ENCODE peak calls at places on chromosomes 2 and 18, in six cellular contexts. G is GM23248, X is K562, O is PC-3, U is thoracic aorta, W is SJSA1. Q is an unnamed sample.

GRCh38 chr2:151287513-151288250 is 1.8 kb downstream of the NMI start:
- DNase-seq in G (no peak), X (no peak), O (no peak), U (no peak), W (no peak), Q (no peak)

GRCh38 chr2:113068706-113069485 is 1.1 kb downstream of the IL1F10 start:
- DNase-seq in G (peak; percentile 44), X (no peak), O (peak; percentile 93), U (no peak), W (no peak), Q (no peak)

GRCh38 chr2:207897541-207898353 is 127.6 kb downstream of the PLEKHM3 start:
- DNase-seq in G (no peak), X (no peak), O (no peak), U (no peak), W (no peak), Q (no peak)

GRCh38 chr2:152743004-152743403 is 24.6 kb downstream of the ARL6IP6 start:
- DNase-seq in G (peak; percentile 23), X (peak; percentile 20), O (peak; percentile 51), U (no peak), W (no peak), Q (no peak)

GRCh38 chr2:158191569-158191968 is 89.9 kb downstream of the UPP2 start:
- DNase-seq in G (no peak), X (no peak), O (no peak), U (no peak), W (no peak), Q (no peak)

GRCh38 chr2:221205103-221205502 is 367.0 kb downstream of the EPHA4 start:
- DNase-seq in G (no peak), X (no peak), O (peak; percentile 41), U (no peak), W (no peak), Q (no peak)

GRCh38 chr2:86035883-86036789 is 69.5 kb downstream of the POLR1A start:
- DNase-seq in G (peak; percentile 91), X (no peak), O (no peak), U (no peak), W (peak; percentile 41), Q (peak; percentile 36)

GRCh38 chr2:201114846-201115245 is 1.1 kb upstream of the CFLAR start:
- DNase-seq in G (peak; percentile 34), X (peak; percentile 25), O (peak; percentile 20), U (no peak), W (no peak), Q (no peak)

GRCh38 chr2:50515638-50516037 is 516.3 kb downstream of the NRXN1 start:
- DNase-seq in G (no peak), X (no peak), O (no peak), U (no peak), W (no peak), Q (no peak)

GRCh38 chr18:51278045-51278649 is 80.7 kb upstream of the MEX3C start:
- DNase-seq in G (peak; percentile 3), X (peak; percentile 47), O (peak; percentile 44), U (no peak), W (no peak), Q (no peak)

GRCh38 chr2:55888941-55889340 is 34.6 kb downstream of the EFEMP1 start:
- DNase-seq in G (peak; percentile 68), X (no peak), O (peak; percentile 17), U (no peak), W (no peak), Q (no peak)

GRCh38 chr2:160322320-160322719 is 122.2 kb upstream of the ITGB6 start:
- DNase-seq in G (no peak), X (no peak), O (no peak), U (no peak), W (no peak), Q (no peak)

GRCh38 chr2:120867290-120868231 is 131.9 kb downstream of the GLI2 start:
- DNase-seq in G (peak; percentile 97), X (peak; percentile 26), O (peak; percentile 64), U (peak; percentile 68), W (peak; percentile 88), Q (no peak)

GRCh38 chr2:94997981-94998920 is 27.3 kb upstream of the MAL start:
- DNase-seq in G (no peak), X (no peak), O (no peak), U (no peak), W (no peak), Q (no peak)

GRCh38 chr18:67108894-67109293 is 407.6 kb downstream of the DSEL start:
- DNase-seq in G (no peak), X (no peak), O (no peak), U (no peak), W (no peak), Q (no peak)

GRCh38 chr2:120419073-120419472 is 73.1 kb downstream of the INHBB start:
- DNase-seq in G (no peak), X (no peak), O (no peak), U (no peak), W (no peak), Q (no peak)

GRCh38 chr2:131408778-131409177 is 44.8 kb upstream of the RAB6D start:
- DNase-seq in G (no peak), X (no peak), O (no peak), U (no peak), W (no peak), Q (no peak)

DNA sequence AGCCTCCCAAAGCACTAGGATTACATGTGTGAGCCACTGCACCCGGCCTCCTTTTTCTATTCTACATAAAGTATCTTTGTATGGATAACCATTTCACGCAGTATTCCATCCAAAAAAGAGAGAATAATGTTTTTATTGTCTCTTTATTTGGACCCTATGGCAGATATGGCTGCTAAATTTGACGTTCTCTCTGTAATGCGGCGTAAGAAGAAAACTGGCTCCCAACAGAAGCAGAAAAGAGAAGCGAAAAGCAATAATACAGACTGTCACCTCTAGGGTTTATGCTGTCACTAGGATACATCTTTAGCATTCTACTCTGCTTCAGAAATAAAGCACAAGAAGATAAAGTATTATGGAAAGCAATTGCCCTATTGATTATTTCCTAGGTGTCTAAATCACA is 55.9 kb downstream of the FN1 start:
- DNase-seq in G (no peak), X (no peak), O (no peak), U (no peak), W (no peak), Q (no peak)
- H3K36me3 ChIP-seq in G (peaks cover 98% of the 10 kb centered on the region), X (peaks cover 6% of the 10 kb centered on the region), O (peaks cover 50% of the 10 kb centered on the region), U (peaks cover 87% of the 10 kb centered on the region), W (peaks cover 99% of the 10 kb centered on the region), Q (peaks cover 78% of the 10 kb centered on the region)

GRCh38 chr2:25249785-25250184 is 81.4 kb upstream of the POMC start:
- DNase-seq in G (no peak), X (no peak), O (no peak), U (no peak), W (no peak), Q (no peak)
- H3K36me3 ChIP-seq in G (no peaks in the 10 kb centered on the region), X (peaks cover 28% of the 10 kb centered on the region), O (no peaks in the 10 kb centered on the region), U (peaks cover 32% of the 10 kb centered on the region), W (peaks cover 4% of the 10 kb centered on the region), Q (peaks cover 53% of the 10 kb centered on the region)

GRCh38 chr2:88755836-88756235 is 64.4 kb downstream of the RPIA start:
- DNase-seq in G (no peak), X (no peak), O (no peak), U (no peak), W (no peak), Q (no peak)
- H3K36me3 ChIP-seq in G (peaks cover 6% of the 10 kb centered on the region), X (peaks cover 27% of the 10 kb centered on the region), O (peaks cover 20% of the 10 kb centered on the region), U (no peaks in the 10 kb centered on the region), W (peaks cover 10% of the 10 kb centered on the region), Q (no peaks in the 10 kb centered on the region)

GRCh38 chr2:98637401-98638144 is 29.2 kb downstream of the UNC50 start:
- DNase-seq in G (no peak), X (no peak), O (no peak), U (no peak), W (no peak), Q (no peak)
- H3K36me3 ChIP-seq in G (no peaks in the 10 kb centered on the region), X (no peaks in the 10 kb centered on the region), O (no peaks in the 10 kb centered on the region), U (peaks cover 22% of the 10 kb centered on the region), W (no peaks in the 10 kb centered on the region), Q (no peaks in the 10 kb centered on the region)

GRCh38 chr2:202768284-202768683 is 103.3 kb downstream of the ICA1L start:
- DNase-seq in G (no peak), X (no peak), O (no peak), U (no peak), W (no peak), Q (no peak)

GRCh38 chr2:202760848-202761247 is 110.7 kb downstream of the ICA1L start:
- DNase-seq in G (no peak), X (no peak), O (no peak), U (no peak), W (no peak), Q (no peak)

GRCh38 chr2:202762546-202762945 is 109.0 kb downstream of the ICA1L start:
- DNase-seq in G (no peak), X (no peak), O (no peak), U (no peak), W (no peak), Q (no peak)

GRCh38 chr2:202765435-202765834 is 106.1 kb downstream of the ICA1L start:
- DNase-seq in G (no peak), X (no peak), O (no peak), U (no peak), W (no peak), Q (no peak)

GRCh38 chr2:202764991-202765390 is 106.6 kb downstream of the ICA1L start:
- DNase-seq in G (no peak), X (no peak), O (no peak), U (no peak), W (no peak), Q (no peak)
- H3K36me3 ChIP-seq in G (no peaks in the 10 kb centered on the region), X (peaks cover 8% of the 10 kb centered on the region), O (no peaks in the 10 kb centered on the region), U (no peaks in the 10 kb centered on the region), W (no peaks in the 10 kb centered on the region), Q (no peaks in the 10 kb centered on the region)

GRCh38 chr18:62900132-62900883 is 185.0 kb downstream of the PHLPP1 start:
- DNase-seq in G (no peak), X (no peak), O (no peak), U (no peak), W (no peak), Q (no peak)

GRCh38 chr18:62898359-62898758 is 183.0 kb downstream of the PHLPP1 start:
- DNase-seq in G (no peak), X (no peak), O (no peak), U (no peak), W (no peak), Q (no peak)

GRCh38 chr18:62897153-62897552 is 181.8 kb downstream of the PHLPP1 start:
- DNase-seq in G (peak; percentile 75), X (no peak), O (peak; percentile 68), U (no peak), W (no peak), Q (no peak)

GRCh38 chr18:62899534-62899933 is 184.2 kb downstream of the PHLPP1 start:
- DNase-seq in G (no peak), X (no peak), O (no peak), U (no peak), W (no peak), Q (no peak)

GRCh38 chr18:62894681-62895390 is 179.5 kb downstream of the PHLPP1 start:
- DNase-seq in G (no peak), X (no peak), O (no peak), U (no peak), W (no peak), Q (no peak)
- H3K36me3 ChIP-seq in G (no peaks in the 10 kb centered on the region), X (peaks cover 17% of the 10 kb centered on the region), O (peaks cover 12% of the 10 kb centered on the region), U (no peaks in the 10 kb centered on the region), W (peaks cover 19% of the 10 kb centered on the region), Q (no peaks in the 10 kb centered on the region)